ENCODE peak calls at places on chromosomes 13 and 19, in nine cellular contexts. T is tibial nerve, R is activated B cell treated with CpG ODN at 0.5 μM for 24 hours, V is transverse colon, U is heart right ventricle, N is upper lobe of left lung, S is HFF-Myc, Q is omental fat pad, C is prostate gland. Z is an unnamed sample.

GRCh38 chr13:33838567-33839131 is 20.7 kb downstream of the RFC3 start:
- DNase-seq in S (no peak), C (no peak), R (no peak), Q (no peak), U (no peak), N (no peak), V (no peak), T (peak; percentile 11), Z (no peak)

GRCh38 chr13:26010487-26011207 is 41.2 kb downstream of the SHISA2 start:
- DNase-seq in R (no peak), V (no peak), U (no peak), T (no peak), S (no peak), N (no peak), Q (no peak), C (no peak), Z (no peak)

GRCh38 chr19:35146746-35147466 is 3.9 kb downstream of the FXYD7 start:
- DNase-seq in C (no peak), R (no peak), N (no peak), U (no peak), Q (no peak), T (no peak), S (no peak), V (no peak), Z (no peak)

GRCh38 chr19:17616961-17617806 is 61.7 kb downstream of the COLGALT1 start:
- DNase-seq in R (no peak), C (no peak), S (no peak), V (no peak), U (no peak), T (no peak), N (no peak), Q (no peak), Z (no peak)

GRCh38 chr19:10695401-10696398 is 5.5 kb upstream of the QTRT1 start:
- DNase-seq in S (peak; percentile 82), C (peak; percentile 88), V (peak; percentile 94), N (peak; percentile 96), T (peak; percentile 85), Q (peak; percentile 87), R (peak; percentile 79), U (peak; percentile 91), Z (peak; percentile 69)

GRCh38 chr19:29841209-29841558 is 29.4 kb downstream of the CCNE1 start:
- DNase-seq in C (no peak), R (no peak), T (no peak), V (no peak), U (no peak), S (no peak), N (no peak), Q (no peak), Z (no peak)

GRCh38 chr13:71412231-71412630 is 454.8 kb downstream of the DACH1 start:
- DNase-seq in V (no peak), T (no peak), C (no peak), S (no peak), R (no peak), Q (no peak), N (no peak), U (no peak), Z (no peak)

GRCh38 chr19:53055117-53055516 is 10.6 kb downstream of the ERVV-2 start:
- DNase-seq in R (no peak), T (no peak), C (no peak), V (no peak), S (no peak), U (no peak), N (no peak), Q (no peak), Z (no peak)

GRCh38 chr19:45547965-45548609 is 36.5 kb downstream of the OPA3 start:
- DNase-seq in S (no peak), Q (no peak), V (peak; percentile 85), N (no peak), T (no peak), C (peak; percentile 77), U (no peak), R (no peak), Z (peak; percentile 66)

GRCh38 chr13:20391597-20392452 is 133.8 kb downstream of the CRYL1 start:
- DNase-seq in T (no peak), Q (no peak), U (no peak), R (no peak), S (no peak), N (peak; percentile 76), V (no peak), C (no peak), Z (no peak)

GRCh38 chr13:34207334-34207733 is 389.4 kb downstream of the RFC3 start:
- DNase-seq in Q (no peak), S (peak; percentile 56), C (no peak), U (peak; percentile 30), R (no peak), V (no peak), T (no peak), N (no peak), Z (peak; percentile 61)

GRCh38 chr13:99822820-99823219 is 148.7 kb downstream of the ZIC5 start:
- DNase-seq in R (no peak), Q (no peak), N (no peak), V (no peak), U (no peak), C (no peak), T (no peak), S (no peak), Z (no peak)

GRCh38 chr19:40735003-40735771 is 15.1 kb downstream of the ACTMAP start:
- DNase-seq in R (no peak), T (no peak), S (no peak), C (no peak), Q (no peak), N (no peak), V (peak; percentile 45), U (no peak), Z (no peak)

GRCh38 chr19:30666301-30666803 is 294.2 kb downstream of the ZNF536 start:
- DNase-seq in R (no peak), Q (no peak), U (peak; percentile 27), S (no peak), V (peak; percentile 46), C (no peak), T (peak; percentile 65), N (no peak), Z (no peak)

GRCh38 chr13:98524391-98524790 is 52.5 kb downstream of the STK24 start:
- DNase-seq in T (no peak), Q (no peak), V (no peak), C (no peak), S (no peak), U (no peak), R (no peak), N (no peak), Z (no peak)

GRCh38 chr13:78228211-78228610 is 309.6 kb upstream of the EDNRB start:
- DNase-seq in Q (no peak), S (no peak), R (no peak), N (no peak), V (no peak), C (no peak), U (no peak), T (no peak), Z (no peak)

GRCh38 chr19:40805258-40805868 is 6.4 kb downstream of the EGLN2 start:
- DNase-seq in V (peak; percentile 64), S (no peak), U (peak; percentile 43), N (no peak), R (no peak), Q (no peak), T (no peak), C (peak; percentile 74), Z (no peak)

GRCh38 chr19:3604987-3605343 is 1.7 kb downstream of the TBXA2R start:
- DNase-seq in U (no peak), V (no peak), S (no peak), N (no peak), T (no peak), R (peak; percentile 33), Q (no peak), C (no peak), Z (no peak)

GRCh38 chr19:13574933-13575332 is 68.7 kb upstream of the CACNA1A start:
- DNase-seq in T (no peak), R (no peak), C (no peak), Q (no peak), S (no peak), U (no peak), V (no peak), N (peak; percentile 33), Z (no peak)
- TF ChIP-seq CTCF in T (peak; percentile 38), R (no peak), C (no peak), Q (no peak), S (peak; percentile 25), U (no peak), V (no peak), N (no peak), Z (peak; percentile 54)

GRCh38 chr19:39052243-39052746 is 19.9 kb upstream of the FBXO27 start:
- DNase-seq in T (peak; percentile 19), Q (peak; percentile 32), R (peak; percentile 56), N (peak; percentile 91), S (no peak), U (peak; percentile 11), C (peak; percentile 33), V (peak; percentile 51), Z (no peak)
- TF ChIP-seq CTCF in T (peak; percentile 73), Q (no peak), R (peak; percentile 66), N (peak; percentile 70), S (peak; percentile 89), U (peak; percentile 54), C (peak; percentile 65), V (peak; percentile 70), Z (peak; percentile 93)

GRCh38 chr19:54606230-54606629 is 12.8 kb downstream of the LILRA1 start:
- DNase-seq in R (no peak), U (no peak), S (no peak), T (no peak), N (no peak), V (no peak), C (no peak), Q (no peak), Z (no peak)
- TF ChIP-seq CTCF in R (no peak), U (no peak), S (no peak), T (no peak), N (no peak), V (no peak), C (no peak), Q (no peak), Z (no peak)

DNA sequence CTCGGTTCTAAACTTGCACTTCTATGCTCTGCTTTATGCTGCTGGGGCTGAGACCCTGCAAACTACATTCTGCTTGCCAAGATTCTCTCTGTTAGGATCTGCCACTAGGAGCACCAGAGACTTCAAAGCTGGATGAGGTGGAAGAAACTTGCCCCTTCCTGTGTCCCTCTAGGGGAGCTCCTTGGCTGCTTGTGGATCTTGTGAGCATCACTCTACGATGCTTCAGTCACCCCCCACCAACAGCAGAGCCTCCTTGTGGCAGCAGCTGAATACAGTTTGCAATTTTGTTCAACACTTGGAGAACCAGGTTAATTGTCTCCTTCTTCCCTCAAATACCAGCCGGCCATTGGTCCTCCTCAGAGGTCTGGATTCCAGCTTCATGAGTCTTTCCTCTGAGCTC is 310.6 kb downstream of the FGF14 start:
- DNase-seq in C (no peak), T (no peak), R (no peak), S (no peak), N (no peak), V (no peak), Q (no peak), U (no peak), Z (no peak)
- TF ChIP-seq CTCF in C (no peak), T (no peak), R (no peak), S (no peak), N (no peak), V (no peak), Q (no peak), U (no peak), Z (peak; percentile 12)